ENCODE peak calls at places on chromosomes 11 and 22, in nine cellular contexts. B is activated CD4-positive, alpha-beta T cell treated with anti-CD3 and anti-CD28 coated beads for 1 hour; R is stimulated activated CD4-positive, alpha-beta T cell treated with anti-CD3 and anti-CD28 coated beads, Interleukin-2, amount 100 ng/mL, for 48 hours; O is astrocyte of the cerebellum; J is NCI-H446; Q is NCI-H345; U is lung microvascular endothelial cell; S is H9; P is fibroblast of villous mesenchyme. A is an unnamed sample.

GRCh38 chr11:65059959-65060824 is 1.8 kb upstream of the NAALADL1 start:
- DNase-seq in B (no peak), R (no peak), O (no peak), J (no peak), Q (no peak), U (no peak), S (no peak), P (no peak), A (no peak)

GRCh38 chr22:32501797-32502290 is 27.2 kb downstream of the FBXO7 start:
- DNase-seq in B (no peak), R (no peak), O (no peak), J (no peak), Q (no peak), U (no peak), S (no peak), P (no peak), A (no peak)

GRCh38 chr11:31788066-31788465 is 23.1 kb downstream of the PAX6 start:
- DNase-seq in B (no peak), R (no peak), O (no peak), J (no peak), Q (no peak), U (no peak), S (no peak), P (no peak), A (no peak)

GRCh38 chr11:103730151-103730940 is 306.1 kb upstream of the DDI1 start:
- DNase-seq in B (no peak), R (no peak), O (no peak), J (peak), Q (no peak), U (no peak), S (no peak), P (no peak), A (no peak)

GRCh38 chr11:40170076-40170475 is 1289.4 kb downstream of the LRRC4C start:
- DNase-seq in B (no peak), R (no peak), O (no peak), J (no peak), Q (no peak), U (no peak), S (no peak), P (no peak), A (no peak)

GRCh38 chr11:64000026-64000739 is 13.9 kb downstream of the OTUB1 start:
- DNase-seq in B (peak), R (peak), O (peak), J (no peak), Q (peak), U (peak), S (peak), P (peak), A (peak)

GRCh38 chr11:35103366-35104194 is 35.4 kb upstream of the CD44 start:
- DNase-seq in B (no peak), R (no peak), O (peak), J (no peak), Q (no peak), U (no peak), S (no peak), P (peak), A (no peak)

GRCh38 chr11:2804701-2805387 is 80.7 kb downstream of the CDKN1C start:
- DNase-seq in B (no peak), R (no peak), O (no peak), J (no peak), Q (no peak), U (peak), S (peak), P (peak), A (no peak)

GRCh38 chr22:29443861-29444431 is 5.6 kb downstream of the RFPL1 start:
- DNase-seq in B (no peak), R (no peak), O (no peak), J (no peak), Q (no peak), U (no peak), S (no peak), P (no peak), A (no peak)

A was measured in T-helper 9 cell.